ENCODE peak calls at places on chromosomes 1 and 21, in seven cellular contexts. N, J, Z, Q, G, D and I are unnamed samples.

GRCh38 chr1:206921772-206922265 is at the start of gene FCMR:
- DNase-seq in N (peak; percentile 52), J (no peak), Z (no peak), Q (no peak), G (no peak), D (peak; percentile 69), I (no peak)

GRCh38 chr21:17461582-17461981 is 51.3 kb upstream of the CXADR start:
- DNase-seq in N (no peak), J (no peak), Z (no peak), Q (no peak), G (no peak), D (peak; percentile 71), I (no peak)

GRCh38 chr21:36180963-36181362 is 24.3 kb downstream of the DOP1B start:
- DNase-seq in N (no peak), J (no peak), Z (no peak), Q (no peak), G (no peak), D (no peak), I (no peak)

GRCh38 chr1:89615676-89616598 is 17.0 kb upstream of the LRRC8C start:
- DNase-seq in N (no peak), J (peak; percentile 19), Z (no peak), Q (no peak), G (peak; percentile 30), D (no peak), I (no peak)

GRCh38 chr1:154998818-154999650 is 3.6 kb upstream of the ZBTB7B start:
- DNase-seq in N (peak; percentile 81), J (peak; percentile 82), Z (peak; percentile 77), Q (peak; percentile 82), G (peak; percentile 86), D (peak; percentile 80), I (peak; percentile 74)

GRCh38 chr1:17606826-17607440 is 67.4 kb downstream of the ARHGEF10L start:
- DNase-seq in N (peak; percentile 80), J (peak; percentile 81), Z (peak; percentile 73), Q (peak; percentile 84), G (peak; percentile 66), D (peak; percentile 73), I (peak; percentile 84)

GRCh38 chr1:231162300-231162969 is 577 bp downstream of the TRIM67 start:
- DNase-seq in N (peak; percentile 70), J (peak; percentile 87), Z (peak; percentile 10), Q (peak; percentile 53), G (peak; percentile 72), D (peak; percentile 19), I (peak; percentile 50)

GRCh38 chr1:42340093-42340492 is 5.1 kb upstream of the FOXJ3 start:
- DNase-seq in N (no peak), J (no peak), Z (no peak), Q (no peak), G (no peak), D (no peak), I (no peak)

GRCh38 chr1:36576118-36576517 is 93.4 kb upstream of the CSF3R start:
- DNase-seq in N (peak; percentile 79), J (peak; percentile 91), Z (peak; percentile 35), Q (peak; percentile 71), G (peak; percentile 73), D (peak; percentile 37), I (peak; percentile 84)

GRCh38 chr1:11262171-11263049 is at the start of gene MTOR:
- DNase-seq in N (peak; percentile 98), J (peak; percentile 94), Z (peak; percentile 100), Q (peak; percentile 98), G (peak; percentile 94), D (peak; percentile 100), I (peak; percentile 95)
- TF ChIP-seq CTCF in N (no peak), J (no peak), Z (peak; percentile 19), Q (peak; percentile 6), G (no peak), D (peak; percentile 10), I (no peak)

DNA sequence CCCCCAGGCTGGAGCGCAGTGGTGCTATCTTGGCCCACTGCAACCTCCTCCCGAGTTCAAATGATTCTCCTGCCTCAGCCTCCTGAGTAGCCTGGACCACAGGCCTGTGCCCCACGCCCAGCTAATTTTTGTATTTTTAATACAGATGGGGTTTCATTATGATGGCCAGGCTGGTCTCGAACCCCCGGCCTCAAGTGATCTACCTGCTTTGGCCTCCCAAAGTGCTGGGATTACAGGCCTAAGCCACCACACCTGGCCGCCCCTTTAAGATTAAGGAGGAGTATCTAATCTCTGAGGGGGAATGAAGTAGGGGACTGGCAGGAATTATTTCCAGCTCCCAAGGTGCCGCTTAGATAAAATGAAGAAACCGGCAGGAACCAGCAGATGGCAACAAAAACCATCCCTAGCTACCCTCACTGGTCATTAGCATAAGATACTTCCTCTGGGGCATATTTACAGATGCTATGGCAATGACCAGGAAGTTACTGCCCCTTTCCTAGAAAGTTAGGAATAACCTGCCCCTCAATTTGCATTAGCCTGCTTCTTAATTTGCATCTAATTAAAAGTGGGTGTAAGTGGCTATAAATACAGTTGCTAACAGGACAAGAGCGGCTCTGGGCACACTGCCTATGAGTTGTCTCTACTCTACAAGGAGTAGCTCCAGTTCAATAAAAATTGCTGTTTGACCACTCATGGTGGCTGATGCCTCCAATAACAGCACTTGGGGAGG is 7.1 kb upstream of the NSUN4 start:
- DNase-seq in N (peak; percentile 48), J (no peak), Z (peak; percentile 28), Q (no peak), G (no peak), D (peak; percentile 57), I (no peak)
- TF ChIP-seq CTCF in N (peak; percentile 45), J (no peak), Z (peak; percentile 25), Q (no peak), G (peak; percentile 43), D (peak; percentile 42), I (peak; percentile 45)

GRCh38 chr1:50959913-50960844 is at the start of gene FAF1:
- DNase-seq in N (peak; percentile 95), J (peak; percentile 96), Z (peak; percentile 95), Q (peak; percentile 97), G (peak; percentile 93), D (peak; percentile 97), I (peak; percentile 91)
- TF ChIP-seq CTCF in N (no peak), J (no peak), Z (peak; percentile 41), Q (peak; percentile 61), G (peak; percentile 37), D (peak; percentile 7), I (peak; percentile 57)

DNA sequence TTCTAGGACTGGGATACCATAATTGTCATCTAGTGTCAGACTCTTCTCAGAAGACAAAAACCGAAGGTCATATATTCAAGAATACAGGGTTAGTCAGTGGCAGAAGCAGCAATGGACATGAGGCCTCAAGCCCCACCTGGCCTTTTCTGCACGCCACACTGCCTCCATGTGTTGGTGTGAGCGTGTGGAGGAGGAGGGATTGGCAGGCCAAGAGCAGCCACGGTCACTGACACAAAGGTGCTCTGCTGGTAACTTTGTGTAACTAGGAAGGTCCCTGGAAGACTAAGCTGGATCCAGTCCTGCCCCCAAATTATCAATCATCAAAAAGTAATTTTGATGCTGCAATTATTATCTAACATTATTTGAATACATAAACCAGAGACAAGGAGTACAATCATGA is 34.9 kb downstream of the HSF2BP start:
- DNase-seq in N (no peak), J (no peak), Z (no peak), Q (no peak), G (no peak), D (no peak), I (no peak)
- TF ChIP-seq CTCF in N (no peak), J (no peak), Z (no peak), Q (no peak), G (no peak), D (no peak), I (no peak)